ENCODE peak calls at places on chromosomes 6 and 20, in four cellular contexts. Z is GM12878, R is K562, X is SK-N-SH. A is an unnamed sample.

GRCh38 chr20:16785221-16785620 is 37.1 kb downstream of the OTOR start:
- DNase-seq in Z (no peak), R (no peak), X (no peak), A (no peak)

GRCh38 chr20:22745194-22745500 is 160.8 kb upstream of the FOXA2 start:
- DNase-seq in Z (no peak), R (no peak), X (no peak), A (no peak)

GRCh38 chr6:129398764-129399163 is 311.2 kb downstream of the ARHGAP18 start:
- DNase-seq in Z (no peak), R (no peak), X (no peak), A (no peak)

GRCh38 chr6:47413752-47414516 is 63.7 kb upstream of the CD2AP start:
- DNase-seq in Z (peak), R (peak), X (peak), A (no peak)

GRCh38 chr6:18343741-18344140 is 43.4 kb upstream of the RNF144B start:
- DNase-seq in Z (no peak), R (no peak), X (no peak), A (no peak)

GRCh38 chr6:98831057-98832031 is 3.0 kb upstream of the POU3F2 start:
- DNase-seq in Z (no peak), R (no peak), X (peak), A (peak)

GRCh38 chr6:89956182-89956581 is 61.9 kb downstream of the GJA10 start:
- DNase-seq in Z (no peak), R (no peak), X (no peak), A (no peak)

GRCh38 chr6:111481836-111482235 is 1.2 kb downstream of the REV3L start:
- DNase-seq in Z (no peak), R (no peak), X (no peak), A (no peak)

GRCh38 chr20:24871429-24872213 is 77.4 kb upstream of the CST7 start:
- DNase-seq in Z (no peak), R (no peak), X (no peak), A (no peak)

GRCh38 chr20:51862796-51863195 is 60.5 kb upstream of the SALL4 start:
- DNase-seq in Z (no peak), R (no peak), X (no peak), A (no peak)

GRCh38 chr6:44076366-44077200 is 50.7 kb downstream of the MRPL14 start:
- DNase-seq in Z (no peak), R (peak), X (peak), A (no peak)

GRCh38 chr6:131631625-131632284 is 3.7 kb upstream of the MED23 start:
- DNase-seq in Z (no peak), R (no peak), X (no peak), A (no peak)

GRCh38 chr6:69090132-69090531 is 455.1 kb downstream of the ADGRB3 start:
- DNase-seq in Z (no peak), R (no peak), X (no peak), A (no peak)

GRCh38 chr6:144131248-144131709 is 19.0 kb upstream of the STX11 start:
- DNase-seq in Z (no peak), R (no peak), X (no peak), A (no peak)

GRCh38 chr6:118940770-118941169 is 5.8 kb upstream of the MCM9 start:
- DNase-seq in Z (no peak), R (no peak), X (no peak), A (no peak)

GRCh38 chr20:40803381-40803780 is 114.3 kb upstream of the MAFB start:
- DNase-seq in Z (no peak), R (no peak), X (no peak), A (no peak)

GRCh38 chr20:20233041-20233514 is 134.8 kb upstream of the INSM1 start:
- DNase-seq in Z (no peak), R (peak), X (peak), A (no peak)

GRCh38 chr20:20241966-20242365 is 125.9 kb upstream of the INSM1 start:
- DNase-seq in Z (no peak), R (no peak), X (no peak), A (no peak)

GRCh38 chr20:20231528-20232298 is 136.2 kb upstream of the INSM1 start:
- DNase-seq in Z (no peak), R (no peak), X (no peak), A (no peak)

GRCh38 chr20:20235681-20236080 is 132.2 kb upstream of the INSM1 start:
- DNase-seq in Z (no peak), R (no peak), X (no peak), A (no peak)

GRCh38 chr20:20237093-20237959 is 130.6 kb upstream of the INSM1 start:
- DNase-seq in Z (no peak), R (peak), X (peak), A (peak)
- TF ChIP-seq USF2 in Z (no peak), R (no peak), X (no peak), A (no peak)

GRCh38 chr6:27986928-27987725 is 30.1 kb downstream of the OR2B6 start:
- DNase-seq in Z (no peak), R (no peak), X (no peak), A (no peak)
- TF ChIP-seq USF1 in Z (no peak), R (no peak), X (no peak), A (no peak)

DNA sequence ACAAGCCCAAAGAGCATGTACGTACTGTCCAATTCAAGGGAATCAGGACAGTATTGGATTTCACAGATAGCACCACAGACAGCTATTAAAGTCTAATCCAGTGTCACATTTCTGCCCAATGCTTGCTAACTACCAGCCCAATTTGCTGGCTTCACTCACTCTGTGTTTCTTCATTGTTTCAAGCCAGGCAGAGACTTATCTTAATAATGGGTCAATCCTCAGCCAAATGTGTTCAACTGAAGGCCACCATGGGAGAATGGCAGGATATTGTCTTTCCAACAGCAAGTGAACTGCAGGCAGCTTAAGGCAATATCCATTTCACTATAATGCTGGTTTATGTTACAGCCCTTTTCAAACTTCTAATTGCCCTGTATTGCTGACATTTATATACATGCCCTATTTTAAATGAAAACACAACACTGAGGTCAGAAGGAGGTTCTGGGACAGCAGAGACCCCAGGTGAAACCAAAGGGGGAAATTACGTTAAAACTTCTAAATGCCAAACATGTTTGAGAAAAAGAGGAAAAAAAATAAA is 142.1 kb upstream of the RSPO3 start:
- DNase-seq in Z (no peak), R (no peak), X (no peak), A (no peak)
- TF ChIP-seq USF2 in Z (no peak), R (no peak), X (no peak), A (no peak)

GRCh38 chr6:161890133-161890833 is 616.4 kb upstream of the AGPAT4 start:
- DNase-seq in Z (no peak), R (no peak), X (no peak), A (no peak)
- TF ChIP-seq USF1 in Z (no peak), R (no peak), X (no peak), A (no peak)

GRCh38 chr6:92708270-92708669 is 711.1 kb downstream of the EPHA7 start:
- DNase-seq in Z (no peak), R (no peak), X (no peak), A (no peak)
- TF ChIP-seq USF2 in Z (no peak), R (no peak), X (no peak), A (no peak)

GRCh38 chr6:14661696-14662095 is 544.1 kb downstream of the CD83 start:
- DNase-seq in Z (no peak), R (no peak), X (no peak), A (no peak)

GRCh38 chr6:14661188-14661587 is 543.6 kb downstream of the CD83 start:
- DNase-seq in Z (peak), R (no peak), X (no peak), A (no peak)

GRCh38 chr6:14665827-14666724 is 548.5 kb downstream of the CD83 start:
- DNase-seq in Z (no peak), R (peak), X (no peak), A (no peak)

GRCh38 chr6:14664616-14665315 is 547.2 kb downstream of the CD83 start:
- DNase-seq in Z (no peak), R (no peak), X (peak), A (no peak)

GRCh38 chr6:14664112-14664592 is 546.6 kb downstream of the CD83 start:
- DNase-seq in Z (no peak), R (no peak), X (peak), A (no peak)
- TF ChIP-seq USF1 in Z (no peak), R (no peak), X (no peak), A (no peak)

GRCh38 chr6:105608711-105609374 is 206.0 kb upstream of the PREP start:
- DNase-seq in Z (no peak), R (no peak), X (no peak), A (no peak)
- TF ChIP-seq USF2 in Z (no peak), R (no peak), X (no peak), A (no peak)

DNA sequence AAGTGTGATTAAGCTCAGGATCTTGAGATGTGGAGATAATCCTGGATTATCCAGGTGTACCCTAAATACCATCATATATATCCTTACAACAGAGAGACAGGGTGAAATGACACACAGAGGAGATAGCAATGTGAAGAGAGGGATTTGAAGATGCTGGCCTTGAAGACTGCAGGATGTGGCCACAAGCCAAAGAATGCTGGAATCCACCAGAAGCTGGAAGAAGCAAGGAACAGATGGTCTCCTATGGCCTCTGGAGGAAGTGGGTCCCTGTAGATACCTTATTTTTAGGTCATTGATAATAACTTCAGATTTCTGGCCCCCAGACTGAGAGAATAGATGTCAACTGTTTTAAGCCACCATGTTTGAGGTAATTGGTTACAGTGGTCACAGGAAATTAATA is 95.0 kb downstream of the PAK5 start:
- DNase-seq in Z (no peak), R (no peak), X (no peak), A (no peak)
- TF ChIP-seq USF1 in Z (no peak), R (no peak), X (no peak), A (no peak)

DNA sequence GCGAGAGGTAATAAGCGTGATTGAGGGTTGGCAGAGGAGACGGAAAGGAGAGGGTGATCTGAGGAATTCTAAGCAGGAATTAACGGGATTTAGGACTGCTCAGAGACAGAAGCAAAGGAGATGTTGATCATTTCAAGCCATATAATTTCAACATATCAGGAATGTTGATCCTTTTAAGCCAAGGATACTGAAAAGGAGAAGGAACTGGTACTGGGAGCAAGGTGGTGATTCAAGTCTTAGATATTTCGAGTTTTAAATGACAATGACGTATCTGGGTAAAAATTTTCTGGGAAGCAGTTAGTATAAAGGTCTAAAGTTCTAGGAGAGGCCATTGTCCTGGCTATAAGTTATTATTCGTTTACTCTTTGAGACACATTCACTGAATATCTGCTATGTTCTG is 91.3 kb upstream of the OGFRL1 start:
- DNase-seq in Z (no peak), R (no peak), X (no peak), A (no peak)
- TF ChIP-seq USF2 in Z (no peak), R (no peak), X (no peak), A (no peak)

GRCh38 chr20:36272547-36273220 is 33.5 kb upstream of the DLGAP4 start:
- DNase-seq in Z (no peak), R (no peak), X (no peak), A (no peak)

GRCh38 chr20:36271639-36272546 is 34.2 kb upstream of the DLGAP4 start:
- DNase-seq in Z (no peak), R (no peak), X (no peak), A (no peak)

GRCh38 chr20:36275011-36275410 is 31.1 kb upstream of the DLGAP4 start:
- DNase-seq in Z (no peak), R (no peak), X (no peak), A (no peak)

GRCh38 chr20:36274248-36274841 is 31.8 kb upstream of the DLGAP4 start:
- DNase-seq in Z (no peak), R (no peak), X (peak), A (no peak)

DNA sequence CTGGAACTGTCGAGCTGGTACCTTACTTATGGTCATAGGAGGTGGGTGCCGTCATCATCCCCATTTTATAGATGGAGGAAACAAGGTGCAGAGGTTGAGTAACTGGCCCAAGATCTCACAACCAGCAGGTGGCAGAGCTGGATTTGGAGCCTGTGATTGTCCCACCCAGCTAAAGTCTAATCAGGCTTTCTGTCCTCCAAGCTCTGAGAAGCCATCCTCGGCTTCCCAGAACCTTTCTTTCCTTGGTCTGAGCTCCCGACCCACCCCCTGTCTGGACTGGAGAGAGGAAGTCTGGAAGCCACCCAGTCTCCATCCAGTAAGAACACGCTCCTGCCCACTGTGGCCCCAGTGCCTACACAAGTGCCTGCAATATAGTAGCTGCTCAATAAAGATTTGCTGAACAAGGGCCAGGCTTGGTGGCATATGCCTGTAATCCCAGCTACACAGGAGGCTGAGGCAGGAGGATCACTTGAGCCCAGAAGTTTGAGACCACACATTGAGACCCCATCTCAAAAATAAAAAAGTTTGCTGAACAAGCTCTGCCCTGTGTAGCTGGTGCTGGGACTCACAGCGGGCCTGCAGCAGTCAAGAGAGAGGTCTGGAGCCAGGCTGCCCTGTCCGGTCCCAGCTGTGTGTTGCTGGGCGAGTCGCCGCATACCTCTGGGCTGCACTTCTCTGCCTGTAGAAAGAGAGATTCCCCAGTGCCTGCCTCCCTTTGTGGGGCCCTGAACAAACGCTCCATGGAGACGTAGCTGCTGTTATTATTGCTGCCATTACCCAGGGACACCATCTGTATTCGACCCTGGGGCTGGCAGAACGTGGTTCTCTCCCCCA is 32.5 kb upstream of the DLGAP4 start:
- DNase-seq in Z (no peak), R (peak), X (peak), A (no peak)
- TF ChIP-seq USF1 in Z (no peak), R (no peak), X (no peak), A (no peak)

A was measured in WTC11.